ENCODE peak calls at places on chromosome 16, in five cellular contexts. D is OCI-LY7, H is astrocyte of the spinal cord, E is suprapubic skin, Q is ovary. S is an unnamed sample.

GRCh38 chr16:86751081-86752030 is 173.0 kb downstream of the FOXL1 start:
- DNase-seq in D (no peak), H (peak), E (no peak), Q (no peak), S (peak)

GRCh38 chr16:86697715-86698114 is 119.4 kb downstream of the FOXL1 start:
- DNase-seq in D (no peak), H (peak), E (no peak), Q (no peak), S (peak)

GRCh38 chr16:84741351-84741791 is 41.6 kb downstream of the USP10 start:
- DNase-seq in D (no peak), H (no peak), E (no peak), Q (no peak), S (no peak)

GRCh38 chr16:3180445-3180878 is 7.5 kb upstream of the OR1F1 start:
- DNase-seq in D (no peak), H (no peak), E (no peak), Q (no peak), S (no peak)

GRCh38 chr16:3945751-3946603 is 65.5 kb upstream of the CREBBP start:
- DNase-seq in D (no peak), H (peak), E (peak), Q (no peak), S (peak)

GRCh38 chr16:85645021-85645589 is 32.0 kb downstream of the GSE1 start:
- DNase-seq in D (no peak), H (no peak), E (no peak), Q (no peak), S (no peak)

GRCh38 chr16:29898135-29898534 is 1.2 kb downstream of the SEZ6L2 start:
- DNase-seq in D (no peak), H (no peak), E (no peak), Q (no peak), S (no peak)

GRCh38 chr16:85829266-85829665 is 29.8 kb downstream of the COX4I1 start:
- DNase-seq in D (no peak), H (no peak), E (no peak), Q (no peak), S (no peak)

GRCh38 chr16:52069866-52070265 is 477.1 kb downstream of the TOX3 start:
- DNase-seq in D (no peak), H (peak), E (no peak), Q (no peak), S (peak)

DNA sequence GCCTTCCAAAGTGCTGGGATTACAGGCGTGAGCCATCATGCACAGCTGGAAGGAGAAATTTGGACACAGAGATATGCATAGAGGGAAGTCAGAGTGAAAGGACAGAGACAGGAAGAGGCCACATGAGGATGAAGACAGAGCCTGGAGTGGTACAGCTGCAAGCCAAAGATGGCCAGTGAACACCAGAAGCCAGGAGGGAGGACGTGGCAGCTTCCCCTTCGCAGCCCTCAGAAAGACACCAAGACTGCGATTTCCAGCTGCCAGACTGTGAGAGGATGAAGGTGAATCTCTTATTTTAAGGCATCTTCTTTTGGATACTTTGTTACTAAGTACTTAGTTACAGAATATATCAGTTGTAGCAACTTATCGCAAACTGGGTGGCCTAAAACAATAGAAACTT is 60.5 kb upstream of the PLCG2 start:
- DNase-seq in D (no peak), H (no peak), E (no peak), Q (no peak), S (no peak)
- H3K4me3 ChIP-seq in D (no peak), H (no peak), E (no peak), Q (no peak), S (no peak)

DNA sequence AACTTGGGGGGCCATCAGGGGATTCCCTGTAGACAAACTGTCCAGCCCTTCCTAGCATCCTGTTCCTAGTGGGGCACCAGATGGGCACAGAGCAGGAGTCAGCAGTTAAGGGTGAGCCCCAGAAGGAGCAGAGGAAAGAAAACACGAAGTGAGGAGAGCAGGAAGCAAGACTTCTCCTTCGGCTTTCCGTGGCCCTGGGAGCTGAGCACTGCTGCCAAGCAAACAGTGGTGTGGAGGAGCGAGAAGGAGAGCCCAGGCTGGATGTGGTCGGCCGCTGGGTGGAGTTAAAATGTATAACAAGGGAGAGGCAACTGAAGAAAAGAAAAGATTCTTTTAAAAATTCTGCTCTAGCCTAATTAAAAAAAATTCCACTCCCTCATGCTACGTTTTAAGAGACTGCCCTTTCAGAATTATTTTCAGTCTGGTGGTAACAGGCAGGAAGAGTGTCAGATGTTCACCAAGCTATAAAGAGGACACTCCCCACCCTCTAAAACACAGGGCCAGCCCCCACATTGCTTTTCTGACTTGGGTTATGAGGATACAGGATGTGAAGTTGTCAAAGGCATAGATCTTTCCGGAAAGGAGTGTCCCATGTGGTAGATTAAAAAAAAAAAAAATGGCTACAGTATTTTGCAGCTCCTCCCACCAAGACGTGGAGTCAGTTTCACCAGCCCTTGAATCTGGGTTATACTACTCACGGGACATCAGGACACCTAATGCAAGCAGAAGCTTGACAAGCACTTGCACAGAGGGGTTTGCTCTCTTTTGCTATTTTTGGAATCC is 74.9 kb upstream of the ZFHX3 start:
- DNase-seq in D (no peak), H (peak), E (no peak), Q (peak), S (peak)
- TF ChIP-seq CTCF in D (no peak), H (no peak), E (no peak), Q (no peak), S (no peak)

GRCh38 chr16:11795887-11796226 is 1.2 kb downstream of the ZC3H7A start:
- DNase-seq in D (no peak), H (no peak), E (no peak), Q (no peak), S (no peak)
- H3K4me3 ChIP-seq in D (peak), H (peak), E (peak), Q (peak), S (peak)

GRCh38 chr16:14308357-14308723 is 237.2 kb downstream of the MRTFB start:
- DNase-seq in D (peak), H (no peak), E (no peak), Q (no peak), S (no peak)

GRCh38 chr16:14310519-14310991 is 239.4 kb downstream of the MRTFB start:
- DNase-seq in D (peak), H (peak), E (no peak), Q (no peak), S (peak)

GRCh38 chr16:14309906-14310305 is 238.8 kb downstream of the MRTFB start:
- DNase-seq in D (no peak), H (peak), E (no peak), Q (no peak), S (peak)

GRCh38 chr16:14307623-14308356 is 236.7 kb downstream of the MRTFB start:
- DNase-seq in D (peak), H (no peak), E (no peak), Q (no peak), S (peak)

DNA sequence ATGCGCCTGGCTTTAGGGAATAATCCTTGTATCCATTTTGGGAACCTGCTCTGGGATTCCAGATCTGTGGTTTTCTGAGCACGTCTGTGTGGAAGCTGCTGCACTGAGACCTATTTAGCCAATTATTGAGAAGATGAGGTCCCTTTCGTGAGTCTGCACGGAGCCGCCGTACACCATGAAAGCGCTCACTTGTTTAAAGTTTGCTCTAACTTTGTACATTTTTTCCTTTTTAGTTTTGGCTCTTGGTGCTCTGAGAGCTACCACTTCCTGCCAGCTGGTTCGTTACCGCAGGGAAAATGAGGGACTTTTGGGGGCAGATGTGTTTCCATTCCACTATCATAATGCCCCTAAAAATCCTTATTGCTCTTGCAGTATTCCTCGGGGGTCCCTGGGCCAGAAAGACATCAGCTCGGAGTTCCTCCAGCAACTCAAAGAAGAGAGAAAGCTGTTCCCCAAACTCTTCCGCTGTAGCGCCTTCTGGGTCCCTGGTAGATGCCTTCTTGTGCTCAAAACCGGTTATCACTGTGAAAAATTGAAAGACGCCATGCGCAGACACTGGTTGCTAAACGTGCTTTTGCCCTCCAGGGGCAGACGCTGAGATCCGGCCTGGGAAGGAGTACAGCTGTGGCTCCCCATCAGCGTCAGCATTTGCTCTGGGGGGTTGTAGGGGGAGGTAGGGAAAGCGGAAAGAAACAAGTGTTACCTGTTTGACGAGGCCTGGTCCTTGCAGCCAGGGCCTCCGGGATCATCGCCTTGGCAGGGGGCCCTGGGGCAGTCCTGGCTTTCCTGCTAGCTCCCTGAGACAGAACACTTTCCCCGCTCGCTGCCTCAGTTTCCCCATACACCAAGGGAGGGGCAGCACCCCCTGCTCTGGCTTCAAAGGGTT is 238.1 kb downstream of the MRTFB start:
- DNase-seq in D (peak), H (no peak), E (no peak), Q (no peak), S (peak)
- TF ChIP-seq CTCF in D (peak), H (peak), E (no peak), Q (no peak), S (peak)

GRCh38 chr16:68083861-68084503 is 1.2 kb upstream of the NFATC3 start:
- DNase-seq in D (no peak), H (no peak), E (no peak), Q (peak), S (peak)
- H3K4me3 ChIP-seq in D (peak), H (no peak), E (peak), Q (peak), S (peak)